ENCODE peak calls at places on chromosome 13, in seven cellular contexts. D is Peyer's patch, E is adrenal gland, X is tibial nerve, Q is ovary, O is H1, N is prostate gland. G is an unnamed sample. For H3K4me1, the result is how much of the 10 kb centered on the place peaks cover.

GRCh38 chr13:50437252-50437651 is 406.2 kb downstream of the DLEU7 start:
- DNase-seq in D (no peak), Q (no peak), E (no peak), O (no peak), N (no peak), X (no peak), G (no peak)

GRCh38 chr13:60214213-60215079 is 50.7 kb upstream of the DIAPH3 start:
- DNase-seq in E (no peak), D (no peak), O (no peak), N (no peak), Q (no peak), X (no peak), G (no peak)

GRCh38 chr13:49760555-49760954 is 31.9 kb downstream of the KPNA3 start:
- DNase-seq in D (no peak), X (no peak), E (no peak), O (no peak), Q (no peak), N (no peak), G (no peak)

GRCh38 chr13:102687520-102687919 is 7.3 kb downstream of the METTL21C start:
- DNase-seq in N (no peak), D (no peak), X (no peak), O (no peak), Q (no peak), E (no peak), G (no peak)

GRCh38 chr13:74135306-74136088 is 1.3 kb upstream of the KLF12 start:
- DNase-seq in D (peak), E (peak), Q (peak), X (peak), N (peak), O (peak), G (peak)

GRCh38 chr13:29679357-29680050 is 84.0 kb upstream of the SLC7A1 start:
- DNase-seq in X (no peak), N (no peak), Q (peak), D (peak), O (no peak), E (peak), G (no peak)

GRCh38 chr13:61144834-61145593 is 270.6 kb downstream of the PCDH20 start:
- DNase-seq in X (no peak), N (no peak), O (no peak), Q (no peak), E (no peak), D (no peak), G (no peak)

GRCh38 chr13:33487575-33488243 is 202.2 kb upstream of the STARD13 start:
- DNase-seq in X (no peak), Q (no peak), E (no peak), D (no peak), N (no peak), O (no peak), G (peak)

GRCh38 chr13:89457977-89458376 is 1786.8 kb downstream of the SLITRK5 start:
- DNase-seq in D (no peak), O (no peak), N (no peak), E (no peak), X (no peak), Q (no peak), G (no peak)

GRCh38 chr13:42747399-42747873 is 33.9 kb upstream of the FAM216B start:
- DNase-seq in X (no peak), N (peak), D (no peak), E (no peak), Q (no peak), O (no peak), G (no peak)

GRCh38 chr13:28128030-28128429 is 10.3 kb upstream of the PAN3 start:
- DNase-seq in O (no peak), N (no peak), Q (no peak), E (no peak), D (no peak), X (no peak), G (no peak)

GRCh38 chr13:40342901-40343300 is 323.5 kb downstream of the FOXO1 start:
- DNase-seq in Q (no peak), X (no peak), D (no peak), E (no peak), N (no peak), O (no peak), G (no peak)

GRCh38 chr13:40345149-40345514 is 321.3 kb downstream of the FOXO1 start:
- DNase-seq in Q (no peak), D (no peak), N (no peak), O (peak), X (no peak), E (no peak), G (no peak)

GRCh38 chr13:40344270-40345148 is 321.9 kb downstream of the FOXO1 start:
- DNase-seq in E (no peak), N (no peak), D (no peak), Q (no peak), O (peak), X (no peak), G (no peak)

GRCh38 chr13:40342461-40342860 is 324.0 kb downstream of the FOXO1 start:
- DNase-seq in N (no peak), O (peak), E (no peak), X (no peak), Q (no peak), D (no peak), G (no peak)

GRCh38 chr13:40343550-40344269 is 322.7 kb downstream of the FOXO1 start:
- DNase-seq in X (no peak), E (no peak), N (no peak), Q (no peak), O (no peak), D (no peak), G (no peak)
- H3K4me1 ChIP-seq in X (under half), E (under half), N (under half), Q (under half), O (under half), D (under half), G (under half)

GRCh38 chr13:46901721-46902120 is 4.9 kb upstream of the HTR2A start:
- DNase-seq in E (no peak), D (no peak), Q (no peak), O (no peak), N (no peak), X (no peak), G (no peak)

GRCh38 chr13:46903748-46904147 is 6.9 kb upstream of the HTR2A start:
- DNase-seq in O (no peak), D (no peak), N (no peak), X (no peak), E (no peak), Q (no peak), G (no peak)

GRCh38 chr13:46906440-46906839 is 9.6 kb upstream of the HTR2A start:
- DNase-seq in N (no peak), Q (no peak), X (no peak), D (no peak), E (no peak), O (no peak), G (no peak)

GRCh38 chr13:46908511-46908910 is 11.7 kb upstream of the HTR2A start:
- DNase-seq in X (no peak), E (no peak), Q (no peak), N (no peak), D (no peak), O (no peak), G (no peak)

GRCh38 chr13:46905249-46905648 is 8.4 kb upstream of the HTR2A start:
- DNase-seq in O (no peak), E (no peak), N (no peak), X (no peak), D (no peak), Q (no peak), G (no peak)
- TF ChIP-seq CTCF in O (peak), E (no peak), N (no peak), X (no peak), D (no peak), Q (no peak), G (no peak)

GRCh38 chr13:41308241-41308640 is 2.8 kb upstream of the NAA16 start:
- DNase-seq in O (no peak), X (no peak), Q (no peak), E (no peak), D (no peak), N (no peak), G (no peak)

GRCh38 chr13:41313659-41314197 is 2.7 kb downstream of the NAA16 start:
- DNase-seq in Q (no peak), O (no peak), N (no peak), X (no peak), D (no peak), E (no peak), G (no peak)

GRCh38 chr13:41311607-41312500 is 787 bp downstream of the NAA16 start:
- DNase-seq in E (peak), N (peak), Q (peak), D (peak), O (no peak), X (no peak), G (peak)

GRCh38 chr13:41313117-41313516 is 2.0 kb downstream of the NAA16 start:
- DNase-seq in X (no peak), D (no peak), N (no peak), Q (no peak), E (no peak), O (no peak), G (no peak)

DNA sequence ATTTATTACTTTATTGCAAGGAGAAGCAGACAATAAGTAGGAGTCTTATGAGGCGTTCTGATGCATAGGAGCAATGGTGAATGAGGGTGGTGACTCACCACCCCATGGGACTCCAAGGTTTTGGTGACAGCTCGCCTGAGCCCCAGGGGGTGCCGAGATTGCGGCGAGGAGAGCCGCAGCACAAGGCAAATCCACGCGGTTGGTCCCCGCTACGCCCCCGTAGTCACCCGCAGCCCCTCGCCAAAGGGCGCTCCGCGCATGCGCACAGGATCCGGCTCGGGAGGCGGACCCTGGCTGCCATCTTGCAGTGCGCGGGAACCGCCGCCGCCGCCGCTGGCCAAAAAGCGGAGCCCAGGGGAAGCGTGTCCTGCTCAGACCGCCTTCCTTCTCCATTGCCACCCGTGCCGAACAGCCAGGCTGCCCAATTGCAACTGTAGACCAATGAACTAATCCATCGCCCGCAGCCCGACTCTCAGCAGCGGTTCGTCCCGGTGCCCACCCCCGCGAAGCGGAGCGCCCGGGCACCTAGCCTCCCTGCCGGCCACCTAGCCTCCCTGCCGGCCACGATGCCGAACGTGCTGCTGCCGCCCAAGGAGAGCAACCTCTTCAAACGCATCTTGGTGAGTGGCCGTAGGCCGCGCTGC is at the start of gene NAA16:
- DNase-seq in N (peak), D (peak), Q (peak), E (peak), X (peak), O (peak), G (peak)
- TF ChIP-seq POLR2A in N (peak), D (peak), Q (peak), E (peak), X (peak), O (peak), G (no peak)

DNA sequence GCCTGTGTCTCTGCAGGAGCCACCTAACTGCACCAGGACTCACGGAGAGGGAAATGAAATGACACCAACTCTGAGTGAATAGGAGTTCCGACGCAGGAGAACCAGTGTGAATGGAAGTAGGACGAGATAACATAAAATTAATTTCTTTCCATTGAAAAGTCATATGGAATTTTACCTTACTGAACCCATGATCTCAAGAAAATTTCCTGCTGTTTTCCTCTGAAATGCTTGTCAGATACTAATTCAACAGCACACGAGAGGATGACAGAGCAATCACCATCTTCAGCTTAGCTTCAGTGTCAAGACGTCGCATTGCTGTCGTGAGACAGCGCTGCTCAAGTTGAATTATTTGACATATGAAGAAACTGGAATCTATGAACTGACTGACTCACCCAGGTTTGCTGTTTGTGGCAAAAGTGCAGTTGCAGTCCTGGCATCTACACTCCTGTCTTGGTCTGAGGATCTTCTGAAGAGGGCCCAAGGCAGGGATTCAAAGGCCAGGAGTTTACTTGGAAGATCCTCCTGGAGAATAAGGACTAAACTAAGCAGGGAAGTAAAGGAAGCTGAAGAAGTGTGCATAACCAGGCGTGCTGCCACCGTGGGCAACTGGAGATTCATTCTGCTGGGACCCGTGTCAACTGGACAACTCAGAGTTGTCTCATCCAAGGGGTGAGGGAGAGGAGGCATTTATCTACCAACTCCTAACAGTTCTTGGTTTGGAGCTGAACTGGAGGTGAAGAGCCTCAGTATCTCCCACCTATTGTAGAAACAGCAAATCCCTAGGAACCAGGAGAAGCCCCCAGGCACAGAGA is 214.4 kb upstream of the IRS2 start:
- DNase-seq in X (no peak), Q (no peak), E (no peak), D (no peak), O (no peak), N (no peak), G (no peak)
- H3K4me1 ChIP-seq in X (under half), Q (under half), E (under half), D (under half), O (under half), N (under half), G (under half)

DNA sequence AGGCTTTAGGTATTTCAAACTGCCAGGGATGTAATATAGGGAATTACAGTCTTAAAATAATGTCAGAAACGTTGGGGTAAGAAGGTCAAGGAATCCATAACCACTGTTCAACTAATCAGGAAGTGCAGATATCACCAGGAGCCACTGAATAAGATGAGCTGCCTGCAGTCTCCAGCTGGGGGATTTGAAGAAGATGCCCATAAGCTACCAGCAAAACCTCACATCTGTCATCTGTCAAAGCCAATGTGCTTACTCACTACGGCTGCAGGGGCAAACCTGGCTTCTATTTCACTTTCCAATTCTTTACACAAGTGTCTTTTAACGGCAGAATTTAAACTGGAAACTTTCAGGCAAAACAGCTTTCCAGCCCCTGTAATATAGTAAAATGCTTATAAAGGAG is 1410.1 kb upstream of the ATXN8OS start:
- DNase-seq in Q (no peak), O (no peak), X (no peak), E (no peak), N (no peak), D (no peak), G (no peak)
- TF ChIP-seq CTCF in Q (no peak), O (no peak), X (no peak), E (no peak), N (no peak), D (no peak), G (no peak)

DNA sequence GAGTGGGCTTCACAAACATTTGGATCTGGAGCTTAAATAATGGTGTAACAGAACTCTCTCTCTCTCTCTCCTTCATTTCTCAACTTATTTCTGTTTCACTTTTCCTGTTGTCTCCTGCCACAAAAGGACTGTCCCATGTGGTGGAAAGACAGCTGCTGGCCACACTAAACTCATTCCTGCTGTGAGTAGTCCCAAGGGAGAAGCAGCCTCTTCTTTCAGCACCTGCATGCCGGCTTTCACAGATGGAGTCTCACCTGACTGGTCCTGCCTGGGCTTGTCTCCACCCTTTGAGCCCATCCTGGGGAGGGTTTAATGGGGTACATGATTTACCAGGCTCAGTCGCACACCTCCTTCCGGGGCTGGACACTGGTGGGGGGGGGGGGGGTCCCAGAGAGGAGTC is 31.8 kb upstream of the IRS2 start:
- DNase-seq in D (no peak), O (no peak), X (no peak), Q (no peak), E (no peak), N (no peak), G (no peak)
- TF ChIP-seq POLR2A in D (no peak), O (no peak), X (no peak), Q (no peak), E (no peak), N (no peak), G (no peak)